ENCODE peak calls at places on chromosomes 6 and 20, in six cellular contexts. One of them, this sample, is unnamed.

GRCh38 chr6:44034931-44035345 is 92.3 kb downstream of the MRPL14 start:
- DNase-seq in occipital lobe: no peak
- DNase-seq in KG1: no peak
- DNase-seq in kidney epithelial cell: no peak
- DNase-seq in stimulated activated CD4-positive, alpha-beta T cell treated with anti-CD3 and anti-CD28 coated beads, Interleukin-4, amount 100 ng/mL, for 24 hours: no peak
- DNase-seq in AG09309: no peak
- DNase-seq in this sample: no peak

GRCh38 chr6:116971959-116972358 is 94.9 kb downstream of the RFX6 start:
- DNase-seq in occipital lobe: no peak
- DNase-seq in KG1: peak; percentile 33
- DNase-seq in AG09309: peak; percentile 10
- DNase-seq in stimulated activated CD4-positive, alpha-beta T cell treated with anti-CD3 and anti-CD28 coated beads, Interleukin-4, amount 100 ng/mL, for 24 hours: peak; percentile 4
- DNase-seq in kidney epithelial cell: peak; percentile 12
- DNase-seq in this sample: peak; percentile 10

GRCh38 chr6:47729457-47729856 is 31.1 kb downstream of the ADGRF4 start:
- DNase-seq in stimulated activated CD4-positive, alpha-beta T cell treated with anti-CD3 and anti-CD28 coated beads, Interleukin-4, amount 100 ng/mL, for 24 hours: no peak
- DNase-seq in occipital lobe: no peak
- DNase-seq in KG1: no peak
- DNase-seq in kidney epithelial cell: no peak
- DNase-seq in AG09309: no peak
- DNase-seq in this sample: no peak

GRCh38 chr6:152981989-152982767 is 663 bp downstream of the FBXO5 start:
- DNase-seq in occipital lobe: no peak
- DNase-seq in AG09309: no peak
- DNase-seq in KG1: no peak
- DNase-seq in stimulated activated CD4-positive, alpha-beta T cell treated with anti-CD3 and anti-CD28 coated beads, Interleukin-4, amount 100 ng/mL, for 24 hours: no peak
- DNase-seq in kidney epithelial cell: no peak
- DNase-seq in this sample: peak; percentile 39

GRCh38 chr6:1179571-1180459 is 132.1 kb upstream of the FOXQ1 start:
- DNase-seq in kidney epithelial cell: no peak
- DNase-seq in AG09309: no peak
- DNase-seq in stimulated activated CD4-positive, alpha-beta T cell treated with anti-CD3 and anti-CD28 coated beads, Interleukin-4, amount 100 ng/mL, for 24 hours: no peak
- DNase-seq in occipital lobe: no peak
- DNase-seq in KG1: no peak
- DNase-seq in this sample: no peak

GRCh38 chr20:58472273-58473018 is 42.8 kb downstream of the APCDD1L start:
- DNase-seq in AG09309: no peak
- DNase-seq in stimulated activated CD4-positive, alpha-beta T cell treated with anti-CD3 and anti-CD28 coated beads, Interleukin-4, amount 100 ng/mL, for 24 hours: no peak
- DNase-seq in occipital lobe: no peak
- DNase-seq in kidney epithelial cell: no peak
- DNase-seq in KG1: no peak
- DNase-seq in this sample: no peak

GRCh38 chr6:111803804-111804203 is 69.4 kb downstream of the FYN start:
- DNase-seq in KG1: no peak
- DNase-seq in occipital lobe: no peak
- DNase-seq in kidney epithelial cell: no peak
- DNase-seq in stimulated activated CD4-positive, alpha-beta T cell treated with anti-CD3 and anti-CD28 coated beads, Interleukin-4, amount 100 ng/mL, for 24 hours: no peak
- DNase-seq in AG09309: no peak
- DNase-seq in this sample: no peak

GRCh38 chr20:49890651-49891361 is 24.5 kb downstream of the SPATA2 start:
- DNase-seq in kidney epithelial cell: no peak
- DNase-seq in KG1: no peak
- DNase-seq in AG09309: no peak
- DNase-seq in stimulated activated CD4-positive, alpha-beta T cell treated with anti-CD3 and anti-CD28 coated beads, Interleukin-4, amount 100 ng/mL, for 24 hours: no peak
- DNase-seq in occipital lobe: no peak
- DNase-seq in this sample: no peak

GRCh38 chr6:131787955-131788712 is 19.7 kb upstream of the ENPP1 start:
- DNase-seq in occipital lobe: no peak
- DNase-seq in AG09309: no peak
- DNase-seq in KG1: no peak
- DNase-seq in kidney epithelial cell: no peak
- DNase-seq in stimulated activated CD4-positive, alpha-beta T cell treated with anti-CD3 and anti-CD28 coated beads, Interleukin-4, amount 100 ng/mL, for 24 hours: no peak
- DNase-seq in this sample: no peak

GRCh38 chr6:19597809-19598320 is 239.3 kb upstream of the ID4 start:
- DNase-seq in KG1: no peak
- DNase-seq in stimulated activated CD4-positive, alpha-beta T cell treated with anti-CD3 and anti-CD28 coated beads, Interleukin-4, amount 100 ng/mL, for 24 hours: no peak
- DNase-seq in occipital lobe: no peak
- DNase-seq in kidney epithelial cell: no peak
- DNase-seq in AG09309: no peak
- DNase-seq in this sample: no peak

GRCh38 chr6:3484240-3484639 is 27.4 kb upstream of the SLC22A23 start:
- DNase-seq in AG09309: no peak
- DNase-seq in occipital lobe: no peak
- DNase-seq in KG1: no peak
- DNase-seq in kidney epithelial cell: no peak
- DNase-seq in stimulated activated CD4-positive, alpha-beta T cell treated with anti-CD3 and anti-CD28 coated beads, Interleukin-4, amount 100 ng/mL, for 24 hours: no peak
- DNase-seq in this sample: no peak

GRCh38 chr20:3406481-3407425 is 716 bp downstream of the DNAAF9 start:
- DNase-seq in stimulated activated CD4-positive, alpha-beta T cell treated with anti-CD3 and anti-CD28 coated beads, Interleukin-4, amount 100 ng/mL, for 24 hours: no peak
- DNase-seq in occipital lobe: peak; percentile 70
- DNase-seq in AG09309: peak; percentile 21
- DNase-seq in kidney epithelial cell: no peak
- DNase-seq in KG1: no peak
- DNase-seq in this sample: no peak

GRCh38 chr6:111447051-111447450 is 36.0 kb downstream of the REV3L start:
- DNase-seq in KG1: no peak
- DNase-seq in AG09309: peak; percentile 16
- DNase-seq in occipital lobe: no peak
- DNase-seq in stimulated activated CD4-positive, alpha-beta T cell treated with anti-CD3 and anti-CD28 coated beads, Interleukin-4, amount 100 ng/mL, for 24 hours: no peak
- DNase-seq in kidney epithelial cell: no peak
- DNase-seq in this sample: no peak

GRCh38 chr6:1365701-1366100 is 23.7 kb upstream of the FOXF2 start:
- DNase-seq in stimulated activated CD4-positive, alpha-beta T cell treated with anti-CD3 and anti-CD28 coated beads, Interleukin-4, amount 100 ng/mL, for 24 hours: no peak
- DNase-seq in occipital lobe: no peak
- DNase-seq in AG09309: no peak
- DNase-seq in KG1: no peak
- DNase-seq in kidney epithelial cell: no peak
- DNase-seq in this sample: no peak

GRCh38 chr6:37936909-37937308 is 117.4 kb downstream of the ZFAND3 start:
- DNase-seq in stimulated activated CD4-positive, alpha-beta T cell treated with anti-CD3 and anti-CD28 coated beads, Interleukin-4, amount 100 ng/mL, for 24 hours: no peak
- DNase-seq in kidney epithelial cell: no peak
- DNase-seq in KG1: no peak
- DNase-seq in AG09309: no peak
- DNase-seq in occipital lobe: no peak
- DNase-seq in this sample: no peak

GRCh38 chr20:36862857-36863668 is 12.9 kb upstream of the TLDC2 start:
- DNase-seq in stimulated activated CD4-positive, alpha-beta T cell treated with anti-CD3 and anti-CD28 coated beads, Interleukin-4, amount 100 ng/mL, for 24 hours: no peak
- DNase-seq in AG09309: no peak
- DNase-seq in occipital lobe: no peak
- DNase-seq in kidney epithelial cell: no peak
- DNase-seq in KG1: no peak
- DNase-seq in this sample: no peak

GRCh38 chr6:162344935-162345599 is 382.5 kb downstream of the PRKN start:
- DNase-seq in kidney epithelial cell: peak; percentile 10
- DNase-seq in AG09309: no peak
- DNase-seq in KG1: no peak
- DNase-seq in stimulated activated CD4-positive, alpha-beta T cell treated with anti-CD3 and anti-CD28 coated beads, Interleukin-4, amount 100 ng/mL, for 24 hours: no peak
- DNase-seq in occipital lobe: no peak
- DNase-seq in this sample: no peak

GRCh38 chr20:7180261-7181045 is 413.0 kb downstream of the BMP2 start:
- DNase-seq in AG09309: no peak
- DNase-seq in KG1: no peak
- DNase-seq in stimulated activated CD4-positive, alpha-beta T cell treated with anti-CD3 and anti-CD28 coated beads, Interleukin-4, amount 100 ng/mL, for 24 hours: no peak
- DNase-seq in kidney epithelial cell: no peak
- DNase-seq in occipital lobe: no peak
- DNase-seq in this sample: no peak

GRCh38 chr20:56781108-56781739 is 152.1 kb downstream of the TFAP2C start:
- DNase-seq in stimulated activated CD4-positive, alpha-beta T cell treated with anti-CD3 and anti-CD28 coated beads, Interleukin-4, amount 100 ng/mL, for 24 hours: no peak
- DNase-seq in KG1: no peak
- DNase-seq in AG09309: no peak
- DNase-seq in kidney epithelial cell: no peak
- DNase-seq in occipital lobe: no peak
- DNase-seq in this sample: no peak

GRCh38 chr6:3867616-3868502 is 18.7 kb downstream of the FAM50B start:
- DNase-seq in kidney epithelial cell: no peak
- DNase-seq in occipital lobe: no peak
- DNase-seq in KG1: no peak
- DNase-seq in AG09309: no peak
- DNase-seq in stimulated activated CD4-positive, alpha-beta T cell treated with anti-CD3 and anti-CD28 coated beads, Interleukin-4, amount 100 ng/mL, for 24 hours: no peak
- DNase-seq in this sample: peak; percentile 31

GRCh38 chr6:32943864-32944263 is 3.0 kb upstream of the HLA-DMB start:
- DNase-seq in KG1: no peak
- DNase-seq in occipital lobe: no peak
- DNase-seq in AG09309: no peak
- DNase-seq in kidney epithelial cell: no peak
- DNase-seq in stimulated activated CD4-positive, alpha-beta T cell treated with anti-CD3 and anti-CD28 coated beads, Interleukin-4, amount 100 ng/mL, for 24 hours: no peak
- DNase-seq in this sample: no peak

GRCh38 chr6:34243901-34244884 is 4.6 kb downstream of the SMIM29 start:
- DNase-seq in stimulated activated CD4-positive, alpha-beta T cell treated with anti-CD3 and anti-CD28 coated beads, Interleukin-4, amount 100 ng/mL, for 24 hours: peak; percentile 80
- DNase-seq in occipital lobe: peak; percentile 80
- DNase-seq in AG09309: peak; percentile 55
- DNase-seq in KG1: no peak
- DNase-seq in kidney epithelial cell: peak; percentile 79
- DNase-seq in this sample: peak; percentile 85

GRCh38 chr20:41347523-41348429 is 7.2 kb downstream of the LPIN3 start:
- DNase-seq in AG09309: no peak
- DNase-seq in kidney epithelial cell: no peak
- DNase-seq in occipital lobe: no peak
- DNase-seq in KG1: no peak
- DNase-seq in stimulated activated CD4-positive, alpha-beta T cell treated with anti-CD3 and anti-CD28 coated beads, Interleukin-4, amount 100 ng/mL, for 24 hours: no peak
- DNase-seq in this sample: no peak

GRCh38 chr20:13900506-13900905 is 89.9 kb downstream of the SEL1L2 start:
- DNase-seq in stimulated activated CD4-positive, alpha-beta T cell treated with anti-CD3 and anti-CD28 coated beads, Interleukin-4, amount 100 ng/mL, for 24 hours: no peak
- DNase-seq in KG1: no peak
- DNase-seq in AG09309: no peak
- DNase-seq in kidney epithelial cell: no peak
- DNase-seq in occipital lobe: no peak
- DNase-seq in this sample: no peak

GRCh38 chr6:2900821-2901644 is 2.1 kb downstream of the SERPINB9 start:
- DNase-seq in AG09309: no peak
- DNase-seq in occipital lobe: peak; percentile 57
- DNase-seq in stimulated activated CD4-positive, alpha-beta T cell treated with anti-CD3 and anti-CD28 coated beads, Interleukin-4, amount 100 ng/mL, for 24 hours: no peak
- DNase-seq in KG1: no peak
- DNase-seq in kidney epithelial cell: no peak
- DNase-seq in this sample: no peak

GRCh38 chr6:110491644-110492317 is 15.4 kb upstream of the SLC22A16 start:
- DNase-seq in kidney epithelial cell: no peak
- DNase-seq in occipital lobe: no peak
- DNase-seq in KG1: no peak
- DNase-seq in stimulated activated CD4-positive, alpha-beta T cell treated with anti-CD3 and anti-CD28 coated beads, Interleukin-4, amount 100 ng/mL, for 24 hours: no peak
- DNase-seq in AG09309: peak; percentile 25
- DNase-seq in this sample: no peak

GRCh38 chr6:108690326-108691000 is 129.7 kb downstream of the FOXO3 start:
- DNase-seq in stimulated activated CD4-positive, alpha-beta T cell treated with anti-CD3 and anti-CD28 coated beads, Interleukin-4, amount 100 ng/mL, for 24 hours: no peak
- DNase-seq in AG09309: no peak
- DNase-seq in KG1: no peak
- DNase-seq in occipital lobe: no peak
- DNase-seq in kidney epithelial cell: no peak
- DNase-seq in this sample: no peak

GRCh38 chr6:33729059-33729458 is 17.6 kb upstream of the UQCC2 start:
- DNase-seq in stimulated activated CD4-positive, alpha-beta T cell treated with anti-CD3 and anti-CD28 coated beads, Interleukin-4, amount 100 ng/mL, for 24 hours: no peak
- DNase-seq in occipital lobe: no peak
- DNase-seq in KG1: no peak
- DNase-seq in kidney epithelial cell: no peak
- DNase-seq in AG09309: no peak
- DNase-seq in this sample: no peak

GRCh38 chr6:142530566-142530965 is 228.8 kb downstream of the ADGRG6 start:
- DNase-seq in AG09309: no peak
- DNase-seq in occipital lobe: no peak
- DNase-seq in stimulated activated CD4-positive, alpha-beta T cell treated with anti-CD3 and anti-CD28 coated beads, Interleukin-4, amount 100 ng/mL, for 24 hours: no peak
- DNase-seq in kidney epithelial cell: peak; percentile 10
- DNase-seq in KG1: no peak
- DNase-seq in this sample: no peak

GRCh38 chr6:163341671-163342070 is 72.8 kb upstream of the QKI start:
- DNase-seq in stimulated activated CD4-positive, alpha-beta T cell treated with anti-CD3 and anti-CD28 coated beads, Interleukin-4, amount 100 ng/mL, for 24 hours: no peak
- DNase-seq in occipital lobe: no peak
- DNase-seq in KG1: no peak
- DNase-seq in AG09309: no peak
- DNase-seq in kidney epithelial cell: no peak
- DNase-seq in this sample: no peak

GRCh38 chr6:1253816-1254215 is 58.1 kb upstream of the FOXQ1 start:
- DNase-seq in stimulated activated CD4-positive, alpha-beta T cell treated with anti-CD3 and anti-CD28 coated beads, Interleukin-4, amount 100 ng/mL, for 24 hours: no peak
- DNase-seq in kidney epithelial cell: no peak
- DNase-seq in occipital lobe: no peak
- DNase-seq in AG09309: no peak
- DNase-seq in KG1: no peak
- DNase-seq in this sample: no peak

GRCh38 chr6:148307400-148307799 is 35.2 kb upstream of the SASH1 start:
- DNase-seq in stimulated activated CD4-positive, alpha-beta T cell treated with anti-CD3 and anti-CD28 coated beads, Interleukin-4, amount 100 ng/mL, for 24 hours: no peak
- DNase-seq in occipital lobe: no peak
- DNase-seq in AG09309: no peak
- DNase-seq in KG1: no peak
- DNase-seq in kidney epithelial cell: no peak
- DNase-seq in this sample: no peak

GRCh38 chr6:22737331-22737730 is 168.0 kb downstream of the HDGFL1 start:
- DNase-seq in kidney epithelial cell: no peak
- DNase-seq in KG1: no peak
- DNase-seq in AG09309: peak; percentile 13
- DNase-seq in occipital lobe: no peak
- DNase-seq in stimulated activated CD4-positive, alpha-beta T cell treated with anti-CD3 and anti-CD28 coated beads, Interleukin-4, amount 100 ng/mL, for 24 hours: no peak
- DNase-seq in this sample: no peak

GRCh38 chr6:5481024-5481423 is 219.7 kb downstream of the FARS2 start:
- DNase-seq in AG09309: no peak
- DNase-seq in KG1: no peak
- DNase-seq in kidney epithelial cell: no peak
- DNase-seq in stimulated activated CD4-positive, alpha-beta T cell treated with anti-CD3 and anti-CD28 coated beads, Interleukin-4, amount 100 ng/mL, for 24 hours: no peak
- DNase-seq in occipital lobe: no peak
- DNase-seq in this sample: no peak

GRCh38 chr6:2862712-2863174 is 21.1 kb upstream of the SERPINB1 start:
- DNase-seq in occipital lobe: no peak
- DNase-seq in stimulated activated CD4-positive, alpha-beta T cell treated with anti-CD3 and anti-CD28 coated beads, Interleukin-4, amount 100 ng/mL, for 24 hours: peak; percentile 41
- DNase-seq in kidney epithelial cell: no peak
- DNase-seq in AG09309: no peak
- DNase-seq in KG1: no peak
- DNase-seq in this sample: peak; percentile 84

This sample was measured in activated CD4-positive, alpha-beta memory T cell treated with anti-CD3 and anti-CD28 coated beads for 36 hours.